ENCODE peak calls at places on chromosome X, in nine cellular contexts. G, K, Y, A, R, C, I, M and H are unnamed samples.

GRCh38 chrX:31333181-31333831 is 261.5 kb upstream of the FTHL17 start:
- DNase-seq in A (no peak), C (peak), I (no peak), G (no peak), M (peak), R (no peak), K (peak), Y (no peak), H (no peak)

GRCh38 chrX:69951756-69952155 is 98.0 kb downstream of the AWAT2 start:
- DNase-seq in I (no peak), C (no peak), K (peak), A (no peak), R (no peak), M (no peak), G (no peak), Y (no peak), H (no peak)

GRCh38 chrX:109472939-109473713 is 8.8 kb downstream of the GUCY2F start:
- DNase-seq in K (peak), C (peak), G (peak), Y (no peak), I (no peak), M (peak), R (no peak), A (no peak), H (peak)

GRCh38 chrX:118252967-118253366 is 92.9 kb upstream of the WDR44 start:
- DNase-seq in Y (no peak), I (no peak), M (no peak), K (no peak), C (no peak), R (no peak), A (no peak), G (no peak), H (no peak)

GRCh38 chrX:38898261-38898660 is 97.0 kb downstream of the MID1IP1 start:
- DNase-seq in R (no peak), Y (no peak), K (no peak), I (no peak), A (no peak), G (no peak), C (no peak), M (no peak), H (no peak)

GRCh38 chrX:136588060-136588459 is 56.0 kb downstream of the VGLL1 start:
- DNase-seq in Y (no peak), I (no peak), A (no peak), G (no peak), K (no peak), R (no peak), M (no peak), C (no peak), H (no peak)

GRCh38 chrX:12548746-12549145 is 242.5 kb upstream of the PRPS2 start:
- DNase-seq in G (no peak), I (no peak), C (peak), A (no peak), K (peak), M (peak), Y (no peak), R (no peak), H (peak)

GRCh38 chrX:153644356-153645125 is 2.5 kb upstream of the DUSP9 start:
- DNase-seq in R (peak), M (no peak), G (no peak), Y (no peak), C (no peak), A (peak), I (no peak), K (no peak), H (no peak)

GRCh38 chrX:134484039-134484438 is 24.1 kb downstream of the HPRT1 start:
- DNase-seq in K (peak), A (no peak), I (no peak), G (no peak), R (no peak), Y (no peak), M (peak), C (peak), H (no peak)

GRCh38 chrX:11188664-11189063 is 77.5 kb downstream of the HCCS start:
- DNase-seq in I (no peak), Y (no peak), M (peak), G (peak), A (no peak), R (no peak), C (no peak), K (no peak), H (no peak)

GRCh38 chrX:48891402-48892288 is 5.9 kb downstream of the TIMM17B start:
- DNase-seq in K (peak), A (peak), I (peak), G (peak), C (peak), R (peak), Y (peak), M (peak), H (peak)

GRCh38 chrX:14934423-14934822 is 61.2 kb downstream of the MOSPD2 start:
- DNase-seq in M (no peak), C (no peak), Y (no peak), R (no peak), K (peak), A (no peak), I (no peak), G (no peak), H (no peak)

GRCh38 chrX:112043997-112044396 is 38.6 kb downstream of the TRPC5 start:
- DNase-seq in K (peak), A (no peak), I (no peak), R (no peak), Y (no peak), C (no peak), G (no peak), M (no peak), H (no peak)
- TF ChIP-seq CTCF in K (no peak), A (no peak), I (no peak), R (no peak), Y (no peak), C (no peak), G (no peak), M (no peak), H (peak)

GRCh38 chrX:120446503-120446902 is 22.6 kb downstream of the LAMP2 start:
- DNase-seq in K (peak), Y (no peak), M (peak), C (peak), G (no peak), I (no peak), R (no peak), A (no peak), H (no peak)

GRCh38 chrX:120450163-120450562 is 18.9 kb downstream of the LAMP2 start:
- DNase-seq in C (no peak), Y (no peak), A (no peak), I (no peak), M (peak), G (no peak), K (peak), R (no peak), H (no peak)

GRCh38 chrX:120453985-120454384 is 15.1 kb downstream of the LAMP2 start:
- DNase-seq in A (no peak), I (no peak), K (peak), C (no peak), R (no peak), G (peak), M (no peak), Y (no peak), H (no peak)

GRCh38 chrX:120456973-120457372 is 12.1 kb downstream of the LAMP2 start:
- DNase-seq in A (no peak), Y (no peak), K (no peak), C (peak), M (no peak), R (no peak), G (no peak), I (no peak), H (no peak)

DNA sequence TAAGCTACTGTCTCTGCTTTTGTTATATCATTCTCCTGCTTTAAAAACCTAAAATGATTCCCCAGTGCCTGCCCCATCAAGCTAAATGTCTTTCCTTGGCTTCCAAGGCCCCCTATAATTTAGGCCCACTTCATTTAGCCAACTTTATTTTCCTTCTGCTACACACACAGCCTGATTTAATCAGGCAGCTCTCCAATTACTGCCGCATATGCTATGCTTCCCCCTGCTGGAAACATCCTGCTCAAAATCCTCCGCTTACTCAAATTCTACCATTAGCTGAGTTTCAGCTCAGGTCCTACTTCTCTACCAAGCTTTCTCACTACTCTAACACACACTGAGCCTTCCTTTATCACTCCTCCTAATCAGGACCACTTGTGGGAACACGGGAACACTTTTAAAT is 17.0 kb downstream of the LAMP2 start:
- DNase-seq in R (no peak), M (peak), G (peak), A (no peak), Y (no peak), I (no peak), K (peak), C (peak), H (no peak)
- TF ChIP-seq CTCF in R (no peak), M (peak), G (peak), A (peak), Y (no peak), I (peak), K (peak), C (peak), H (peak)

GRCh38 chrX:470686-471085 is 84.0 kb upstream of the PPP2R3B start:
- DNase-seq in C (no peak), I (no peak), Y (no peak), K (no peak), G (no peak), M (no peak), R (no peak), A (no peak), H (no peak)

GRCh38 chrX:475926-476723 is 89.4 kb upstream of the PPP2R3B start:
- DNase-seq in Y (no peak), A (no peak), K (no peak), C (no peak), I (no peak), M (no peak), G (peak), R (no peak), H (no peak)

GRCh38 chrX:476724-477075 is 90.0 kb upstream of the PPP2R3B start:
- DNase-seq in Y (no peak), M (no peak), C (no peak), K (no peak), R (no peak), G (no peak), I (peak), A (no peak), H (no peak)

GRCh38 chrX:468979-469378 is 82.3 kb upstream of the PPP2R3B start:
- DNase-seq in C (no peak), A (no peak), K (no peak), M (no peak), I (no peak), G (no peak), Y (no peak), R (no peak), H (no peak)

GRCh38 chrX:471239-471638 is 84.5 kb upstream of the PPP2R3B start:
- DNase-seq in G (no peak), C (no peak), M (no peak), I (peak), A (no peak), Y (no peak), R (no peak), K (no peak), H (no peak)
- TF ChIP-seq CTCF in G (no peak), C (no peak), M (no peak), I (no peak), A (no peak), Y (no peak), R (no peak), K (no peak), H (no peak)

DNA sequence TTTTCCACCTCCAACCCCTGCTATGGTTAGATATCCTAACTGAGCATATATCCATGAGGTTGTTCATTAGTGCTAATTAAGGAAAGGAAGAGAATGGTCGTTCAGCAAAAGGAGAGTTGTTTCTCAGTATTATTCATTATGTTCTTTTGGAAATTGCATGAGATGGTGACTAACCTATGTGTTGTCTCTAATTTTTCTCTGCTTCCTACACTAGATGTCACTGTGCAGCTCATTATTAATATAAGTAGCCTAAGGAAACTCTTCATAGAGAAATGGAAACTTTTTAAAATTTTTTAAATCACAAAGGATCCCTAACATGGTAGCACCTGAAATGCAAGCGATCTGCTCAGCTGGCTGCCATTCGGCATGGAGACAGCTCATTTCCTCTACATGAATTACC is 67.7 kb upstream of the FAM9A start:
- DNase-seq in K (peak), Y (no peak), M (peak), C (peak), G (no peak), A (no peak), R (no peak), I (no peak), H (no peak)
- TF ChIP-seq CTCF in K (peak), Y (no peak), M (peak), C (peak), G (peak), A (no peak), R (no peak), I (no peak), H (no peak)

DNA sequence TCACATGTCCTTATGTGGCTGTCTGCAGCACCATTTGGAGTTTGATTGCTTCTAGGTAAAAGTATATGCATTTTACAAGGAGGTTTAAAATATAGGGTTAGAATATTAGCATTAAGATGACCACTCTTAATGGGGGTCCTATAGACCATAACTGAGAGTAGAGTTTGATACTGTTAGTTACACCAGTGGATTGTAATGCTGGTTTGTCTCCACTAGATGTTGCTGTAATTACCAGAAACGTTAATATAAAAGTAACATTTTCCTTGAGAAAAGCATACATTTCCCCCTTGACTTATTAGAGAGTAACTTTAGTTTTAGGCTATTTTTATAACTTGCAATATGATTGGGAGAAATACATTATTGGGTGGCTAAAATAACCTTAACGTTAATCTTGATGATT is 93.0 kb downstream of the ZXDA start:
- DNase-seq in R (no peak), G (no peak), K (peak), I (no peak), Y (no peak), M (peak), C (no peak), A (no peak), H (no peak)
- TF ChIP-seq CTCF in R (no peak), G (no peak), K (peak), I (no peak), Y (no peak), M (no peak), C (peak), A (no peak), H (peak)